ENCODE peak calls at places on chromosomes 3 and 15, in six cellular contexts. N, Y, J, G, S and Q are unnamed samples.

GRCh38 chr3:89262561-89262960 is 155.1 kb downstream of the EPHA3 start:
- DNase-seq in N (no peak), Y (no peak), J (no peak), G (no peak), S (no peak), Q (no peak)

GRCh38 chr3:11375333-11376076 is 103.3 kb downstream of the ATG7 start:
- DNase-seq in N (no peak), Y (no peak), J (no peak), G (no peak), S (no peak), Q (no peak)

GRCh38 chr3:197298341-197298857 is at the start of gene DLG1:
- DNase-seq in N (peak), Y (peak), J (peak), G (peak), S (peak), Q (no peak)

GRCh38 chr15:68354923-68355322 is 77.0 kb downstream of the ITGA11 start:
- DNase-seq in N (peak), Y (no peak), J (no peak), G (peak), S (no peak), Q (peak)

GRCh38 chr3:81816473-81817260 is 55.2 kb upstream of the GBE1 start:
- DNase-seq in N (peak), Y (no peak), J (no peak), G (peak), S (no peak), Q (peak)

GRCh38 chr3:58059349-58060321 is 51.4 kb downstream of the FLNB start:
- DNase-seq in N (peak), Y (peak), J (no peak), G (no peak), S (no peak), Q (no peak)

GRCh38 chr3:70990190-70990589 is 593.3 kb downstream of the FOXP1 start:
- DNase-seq in N (peak), Y (no peak), J (no peak), G (no peak), S (no peak), Q (no peak)

GRCh38 chr3:185176756-185177359 is 24.0 kb upstream of the C3orf70 start:
- DNase-seq in N (peak), Y (peak), J (no peak), G (no peak), S (no peak), Q (no peak)

GRCh38 chr15:95520511-95520910 is 810.0 kb upstream of the NR2F2 start:
- DNase-seq in N (peak), Y (no peak), J (no peak), G (no peak), S (no peak), Q (peak)

GRCh38 chr3:47849186-47850061 is 46.5 kb downstream of the DHX30 start:
- DNase-seq in N (no peak), Y (no peak), J (no peak), G (no peak), S (no peak), Q (no peak)

GRCh38 chr15:99429681-99430081 is 136.1 kb upstream of the MEF2A start:
- DNase-seq in N (no peak), Y (peak), J (no peak), G (no peak), S (no peak), Q (no peak)

GRCh38 chr3:22608721-22609120 is 594.4 kb upstream of the UBE2E2 start:
- DNase-seq in N (no peak), Y (no peak), J (no peak), G (no peak), S (no peak), Q (no peak)

GRCh38 chr15:39124925-39125625 is 455.8 kb upstream of the THBS1 start:
- DNase-seq in N (peak), Y (no peak), J (no peak), G (no peak), S (no peak), Q (no peak)

GRCh38 chr3:62529230-62529629 is 155.9 kb upstream of the FEZF2 start:
- DNase-seq in N (peak), Y (peak), J (no peak), G (peak), S (no peak), Q (peak)

GRCh38 chr3:74537164-74537563 is 77.3 kb downstream of the CNTN3 start:
- DNase-seq in N (peak), Y (no peak), J (no peak), G (no peak), S (no peak), Q (no peak)

GRCh38 chr3:68666409-68667193 is 265.7 kb downstream of the TAFA4 start:
- DNase-seq in N (peak), Y (no peak), J (no peak), G (no peak), S (no peak), Q (no peak)

GRCh38 chr15:46080018-46080417 is 445.2 kb downstream of the SQOR start:
- DNase-seq in N (peak), Y (no peak), J (no peak), G (no peak), S (no peak), Q (no peak)

GRCh38 chr15:70318996-70319465 is 221.3 kb upstream of the TLE3 start:
- DNase-seq in N (peak), Y (no peak), J (no peak), G (no peak), S (no peak), Q (no peak)

GRCh38 chr3:136559896-136560295 is 192.3 kb downstream of the STAG1 start:
- DNase-seq in N (peak), Y (no peak), J (no peak), G (no peak), S (no peak), Q (peak)

GRCh38 chr15:35932541-35932940 is 386.6 kb upstream of the DPH6 start:
- DNase-seq in N (no peak), Y (no peak), J (no peak), G (no peak), S (no peak), Q (no peak)

GRCh38 chr15:31150732-31151212 is 49.2 kb upstream of the TRPM1 start:
- DNase-seq in N (no peak), Y (no peak), J (no peak), G (no peak), S (no peak), Q (no peak)

GRCh38 chr15:27897481-27897880 is 201.6 kb downstream of the OCA2 start:
- DNase-seq in N (no peak), Y (no peak), J (no peak), G (no peak), S (no peak), Q (no peak)

GRCh38 chr3:35900079-35900478 is 260.8 kb downstream of the ARPP21 start:
- DNase-seq in N (no peak), Y (no peak), J (no peak), G (no peak), S (no peak), Q (no peak)

GRCh38 chr3:133283958-133284807 is 115.7 kb upstream of the BFSP2 start:
- DNase-seq in N (no peak), Y (no peak), J (no peak), G (no peak), S (no peak), Q (no peak)

GRCh38 chr15:24745276-24745675 is 69.7 kb downstream of the NPAP1 start:
- DNase-seq in N (no peak), Y (no peak), J (no peak), G (no peak), S (no peak), Q (no peak)